ENCODE peak calls at places on chromosomes 6 and 20, in nine cellular contexts. O, N, R, B, D, T, Z, U and P are unnamed samples.

GRCh38 chr6:46967950-46968349 is 46.2 kb upstream of the ADGRF5 start:
- DNase-seq in T (no peak), R (no peak), B (peak; percentile 49), O (peak; percentile 44), D (no peak), N (no peak), U (no peak), Z (no peak), P (no peak)

GRCh38 chr6:63904844-63905243 is 269.2 kb downstream of the PHF3 start:
- DNase-seq in N (no peak), B (peak; percentile 87), D (no peak), R (no peak), T (no peak), Z (no peak), O (peak; percentile 80), U (no peak), P (no peak)

GRCh38 chr6:69719602-69720193 is 77.1 kb downstream of the LMBRD1 start:
- DNase-seq in Z (no peak), O (peak; percentile 32), U (no peak), R (no peak), T (no peak), D (no peak), B (peak; percentile 40), N (no peak), P (no peak)

GRCh38 chr6:89050155-89050554 is 30.4 kb upstream of the PNRC1 start:
- DNase-seq in U (no peak), B (peak; percentile 60), D (peak; percentile 18), N (no peak), R (peak; percentile 86), T (no peak), Z (peak; percentile 40), O (peak; percentile 3), P (peak; percentile 56)

GRCh38 chr6:142913511-142914047 is 31.4 kb downstream of the HIVEP2 start:
- DNase-seq in B (no peak), U (no peak), N (peak; percentile 75), Z (no peak), D (peak; percentile 57), O (no peak), R (no peak), T (peak; percentile 53), P (no peak)

GRCh38 chr6:120005292-120005976 is 655.9 kb upstream of the MAN1A1 start:
- DNase-seq in B (no peak), Z (no peak), R (no peak), N (no peak), D (no peak), T (no peak), O (no peak), U (no peak), P (no peak)

GRCh38 chr6:2916354-2916925 is 13.3 kb upstream of the SERPINB9 start:
- DNase-seq in Z (no peak), O (no peak), B (no peak), T (no peak), U (peak; percentile 51), R (no peak), D (no peak), N (no peak), P (no peak)

GRCh38 chr20:60921021-60921622 is 330.9 kb upstream of the CDH4 start:
- DNase-seq in R (no peak), B (no peak), D (no peak), Z (peak; percentile 52), U (no peak), O (peak; percentile 35), T (no peak), N (no peak), P (no peak)

GRCh38 chr6:36220211-36220610 is 23.7 kb downstream of the BRPF3 start:
- DNase-seq in O (no peak), B (no peak), T (no peak), N (no peak), R (no peak), D (no peak), Z (no peak), U (no peak), P (no peak)

GRCh38 chr6:32190054-32190945 is at the start of gene PBX2:
- DNase-seq in O (peak; percentile 91), N (peak; percentile 85), D (peak; percentile 94), T (peak; percentile 77), B (peak; percentile 72), Z (peak; percentile 93), R (peak; percentile 96), U (peak; percentile 92), P (peak; percentile 92)

GRCh38 chr20:51272392-51272791 is 249.5 kb upstream of the KCNG1 start:
- DNase-seq in O (peak; percentile 77), T (no peak), U (no peak), R (no peak), D (no peak), B (no peak), N (no peak), Z (no peak), P (no peak)

GRCh38 chr6:136160255-136160654 is 89.9 kb downstream of the MTFR2 start:
- DNase-seq in D (no peak), B (no peak), R (no peak), Z (no peak), N (no peak), T (no peak), O (no peak), U (no peak), P (no peak)

GRCh38 chr20:31516651-31517050 is 2.4 kb downstream of the HM13 start:
- DNase-seq in T (peak; percentile 4), Z (no peak), N (no peak), D (no peak), B (no peak), U (no peak), O (no peak), R (no peak), P (no peak)

GRCh38 chr20:31515775-31516107 is 1.5 kb downstream of the HM13 start:
- DNase-seq in D (peak; percentile 26), U (no peak), O (no peak), N (no peak), T (no peak), R (no peak), B (no peak), Z (no peak), P (no peak)

GRCh38 chr20:31517373-31517772 is 3.1 kb downstream of the HM13 start:
- DNase-seq in B (peak; percentile 57), O (peak; percentile 61), Z (peak; percentile 25), N (no peak), R (no peak), T (no peak), D (peak; percentile 40), U (no peak), P (no peak)

GRCh38 chr20:31515072-31515774 is 981 bp downstream of the HM13 start:
- DNase-seq in U (no peak), N (no peak), D (no peak), Z (no peak), O (no peak), B (no peak), T (no peak), R (no peak), P (no peak)

DNA sequence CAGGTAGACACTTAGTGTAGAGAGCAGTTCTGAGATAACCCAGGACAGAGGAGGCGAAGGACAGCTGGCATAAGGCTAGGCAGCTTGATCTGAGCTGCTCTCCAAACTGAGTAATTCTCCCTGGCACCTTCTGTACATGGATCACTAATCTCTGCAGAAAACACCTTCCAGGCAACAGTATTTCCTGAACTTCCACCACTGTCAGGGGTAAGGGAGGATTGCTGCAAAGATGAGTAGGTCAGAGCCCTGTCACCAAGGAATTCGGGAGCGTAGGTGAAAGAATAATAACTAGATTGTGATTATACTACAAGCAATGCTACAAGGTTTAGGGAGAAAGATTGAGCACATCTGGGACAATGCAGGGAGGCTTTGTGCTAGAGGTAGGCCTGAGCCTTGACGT is 1.9 kb downstream of the HM13 start:
- DNase-seq in N (no peak), B (no peak), T (no peak), R (no peak), D (no peak), Z (no peak), O (no peak), U (no peak), P (no peak)
- H3K4me3 ChIP-seq in N (peak overlapping the region; percentile 98), B (no peak overlapping the region), T (peak overlapping the region; percentile 91), R (peak overlapping the region; percentile 91), D (peak overlapping the region; percentile 74), Z (peak overlapping the region; percentile 99), O (peak overlapping the region; percentile 96), U (peak overlapping the region; percentile 97), P (no peak overlapping the region)

GRCh38 chr20:40711078-40711477 is 22.0 kb upstream of the MAFB start:
- DNase-seq in O (no peak), R (no peak), T (no peak), Z (no peak), U (no peak), B (no peak), N (no peak), D (no peak), P (no peak)
- H3K27me3 ChIP-seq in O (no peaks in the 10 kb centered on the region), R (no peaks in the 10 kb centered on the region), T (no peaks in the 10 kb centered on the region), Z (peaks cover 49% of the 10 kb centered on the region), U (peaks cover 9% of the 10 kb centered on the region), B (no peaks in the 10 kb centered on the region), N (no peaks in the 10 kb centered on the region), D (peaks cover 27% of the 10 kb centered on the region), P (no peaks in the 10 kb centered on the region)

GRCh38 chr6:165422192-165422591 is 112.8 kb upstream of the C6orf118 start:
- DNase-seq in D (no peak), T (no peak), Z (no peak), R (no peak), U (no peak), N (no peak), B (no peak), O (no peak), P (no peak)

DNA sequence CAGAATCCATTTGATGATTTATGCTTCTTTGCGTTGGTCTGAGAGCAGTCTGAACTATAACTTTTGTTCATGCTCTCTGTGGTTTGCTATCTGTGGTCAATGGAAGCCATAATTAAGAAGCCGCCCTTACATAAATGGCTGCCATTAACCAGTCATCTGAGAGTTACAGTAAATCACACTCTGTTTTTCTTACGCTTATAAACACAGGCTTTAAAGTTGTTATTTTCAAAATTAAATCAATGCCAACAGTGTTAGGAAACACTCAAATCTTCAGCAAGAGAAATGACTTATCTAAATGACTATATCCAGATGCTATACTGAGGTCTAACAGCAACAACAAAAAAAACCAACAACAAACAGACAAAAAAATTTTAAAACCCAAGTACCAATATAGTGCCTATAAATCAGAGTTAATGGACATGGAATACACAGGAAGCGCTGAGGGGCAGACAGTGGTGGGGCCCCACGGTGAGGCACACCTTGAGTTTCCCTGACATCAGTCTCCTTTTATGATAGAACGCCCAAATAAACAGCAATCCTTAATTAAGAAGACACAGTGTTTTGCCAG is 108.0 kb upstream of the C6orf118 start:
- DNase-seq in D (no peak), R (no peak), O (no peak), B (no peak), T (no peak), U (no peak), N (no peak), Z (no peak), P (no peak)
- H3K4me3 ChIP-seq in D (no peak overlapping the region), R (no peak overlapping the region), O (no peak overlapping the region), B (no peak overlapping the region), T (no peak overlapping the region), U (no peak overlapping the region), N (no peak overlapping the region), Z (no peak overlapping the region), P (no peak overlapping the region)

DNA sequence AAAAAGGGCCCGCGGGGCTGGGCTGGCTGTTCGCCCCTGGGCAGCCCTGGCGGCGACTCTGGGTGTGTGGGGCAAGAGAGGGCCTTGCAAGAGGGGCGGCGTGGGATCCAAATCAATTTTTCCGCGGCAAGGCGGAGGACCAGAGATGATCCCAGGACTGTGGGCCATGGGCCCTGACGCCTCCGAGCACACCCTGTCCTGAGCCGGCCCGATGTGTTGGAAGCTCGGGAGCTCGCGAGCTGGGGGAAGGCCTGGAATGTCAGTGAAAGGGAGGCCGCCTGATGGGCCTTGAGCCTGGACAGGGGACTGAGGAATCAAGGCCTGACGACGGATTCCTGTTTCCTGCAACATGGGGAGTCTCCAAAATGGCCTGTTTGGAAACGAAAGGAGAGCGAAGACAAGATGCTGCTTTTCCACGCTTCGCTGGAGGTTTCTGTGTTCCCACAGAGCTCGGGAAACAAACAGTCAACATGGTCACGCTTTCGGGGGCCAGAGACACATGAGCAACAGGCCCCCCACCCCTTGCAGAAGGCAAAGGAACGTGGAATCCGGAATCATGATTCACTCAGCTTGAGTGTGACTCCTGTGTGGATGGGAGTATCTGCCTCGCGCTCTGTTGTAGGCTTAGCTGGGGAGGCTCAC is 364.6 kb upstream of the DEFB115 start:
- DNase-seq in D (no peak), T (no peak), O (no peak), N (no peak), B (no peak), R (no peak), Z (no peak), U (no peak), P (no peak)
- H3K27me3 ChIP-seq in D (peaks cover 39% of the 10 kb centered on the region), T (no peaks in the 10 kb centered on the region), O (no peaks in the 10 kb centered on the region), N (no peaks in the 10 kb centered on the region), B (peaks cover 8% of the 10 kb centered on the region), R (no peaks in the 10 kb centered on the region), Z (peaks cover 90% of the 10 kb centered on the region), U (peaks cover 26% of the 10 kb centered on the region), P (no peaks in the 10 kb centered on the region)